ENCODE peak calls at places on chromosome 17, in eight cellular contexts. E is body of pancreas, K is adrenal gland, Q is spleen, S is transverse colon, F is H1, M is HCT116, Y is tibial nerve. P is an unnamed sample.

GRCh38 chr17:7992516-7992915 is 9.9 kb upstream of the GUCY2D start:
- DNase-seq in E (no peak), K (no peak), Q (no peak), S (no peak), F (no peak), M (no peak), Y (no peak), P (no peak)

GRCh38 chr17:67194134-67194533 is 50.9 kb downstream of the HELZ start:
- DNase-seq in E (no peak), K (no peak), Q (no peak), S (no peak), F (no peak), M (no peak), Y (no peak), P (no peak)

GRCh38 chr17:9256361-9256943 is 235.1 kb downstream of the NTN1 start:
- DNase-seq in E (no peak), K (no peak), Q (no peak), S (no peak), F (no peak), M (no peak), Y (no peak), P (no peak)

GRCh38 chr17:289409-289808 is 63.2 kb downstream of the RPH3AL start:
- DNase-seq in E (no peak), K (peak), Q (peak), S (no peak), F (no peak), M (no peak), Y (peak), P (no peak)

GRCh38 chr17:61805399-61805798 is 57.9 kb downstream of the BRIP1 start:
- DNase-seq in E (no peak), K (no peak), Q (no peak), S (no peak), F (no peak), M (peak), Y (no peak), P (no peak)

GRCh38 chr17:80743181-80743771 is 198.6 kb downstream of the RPTOR start:
- DNase-seq in E (no peak), K (peak), Q (no peak), S (no peak), F (no peak), M (no peak), Y (no peak), P (peak)

GRCh38 chr17:65576939-65577338 is 15.5 kb upstream of the AXIN2 start:
- DNase-seq in E (no peak), K (no peak), Q (no peak), S (peak), F (no peak), M (no peak), Y (no peak), P (no peak)

GRCh38 chr17:61468263-61468907 is 16.2 kb downstream of the TBX4 start:
- DNase-seq in E (no peak), K (peak), Q (peak), S (no peak), F (no peak), M (no peak), Y (no peak), P (no peak)

GRCh38 chr17:57412520-57413096 is 156.3 kb downstream of the MSI2 start:
- DNase-seq in E (no peak), K (no peak), Q (no peak), S (no peak), F (no peak), M (no peak), Y (no peak), P (no peak)

GRCh38 chr17:55299162-55299838 is 34.5 kb downstream of the HLF start:
- DNase-seq in E (no peak), K (no peak), Q (no peak), S (no peak), F (no peak), M (no peak), Y (no peak), P (no peak)

GRCh38 chr17:7404737-7405412 is 978 bp upstream of the TMEM256 start:
- DNase-seq in E (peak), K (peak), Q (peak), S (no peak), F (peak), M (no peak), Y (peak), P (no peak)

GRCh38 chr17:58568050-58568830 is 53.8 kb upstream of the MTMR4 start:
- DNase-seq in E (no peak), K (no peak), Q (no peak), S (no peak), F (no peak), M (no peak), Y (no peak), P (no peak)

GRCh38 chr17:76867578-76868175 is 527 bp upstream of the MGAT5B start:
- DNase-seq in E (no peak), K (no peak), Q (no peak), S (no peak), F (no peak), M (no peak), Y (no peak), P (no peak)

GRCh38 chr17:73311428-73311780 is 397 bp downstream of the CDC42EP4 start:
- DNase-seq in E (no peak), K (no peak), Q (peak), S (no peak), F (peak), M (no peak), Y (no peak), P (no peak)

GRCh38 chr17:32241521-32242094 is 24.0 kb upstream of the RHBDL3 start:
- DNase-seq in E (no peak), K (no peak), Q (no peak), S (no peak), F (no peak), M (no peak), Y (no peak), P (no peak)

GRCh38 chr17:4594406-4595349 is 10.3 kb downstream of the SMTNL2 start:
- DNase-seq in E (no peak), K (no peak), Q (no peak), S (peak), F (peak), M (no peak), Y (no peak), P (no peak)

GRCh38 chr17:33945641-33946546 is 309.2 kb upstream of the CCL2 start:
- DNase-seq in E (no peak), K (no peak), Q (no peak), S (no peak), F (no peak), M (no peak), Y (no peak), P (no peak)

GRCh38 chr17:16100737-16101400 is 101.2 kb downstream of the TTC19 start:
- DNase-seq in E (no peak), K (no peak), Q (no peak), S (no peak), F (no peak), M (no peak), Y (no peak), P (no peak)

GRCh38 chr17:72518810-72519597 is 398.2 kb downstream of the SOX9 start:
- DNase-seq in E (peak), K (no peak), Q (no peak), S (peak), F (no peak), M (no peak), Y (no peak), P (no peak)

GRCh38 chr17:67421869-67422273 is 44.8 kb downstream of the PITPNC1 start:
- DNase-seq in E (peak), K (peak), Q (no peak), S (peak), F (no peak), M (peak), Y (no peak), P (no peak)

GRCh38 chr17:74528491-74529199 is 2.6 kb downstream of the CD300LB start:
- DNase-seq in E (peak), K (no peak), Q (peak), S (no peak), F (no peak), M (no peak), Y (no peak), P (no peak)

GRCh38 chr17:74531231-74531761 is at the start of gene CD300LB:
- DNase-seq in E (peak), K (no peak), Q (peak), S (no peak), F (no peak), M (no peak), Y (no peak), P (no peak)

GRCh38 chr17:74530751-74531150 is 524 bp downstream of the CD300LB start:
- DNase-seq in E (no peak), K (no peak), Q (no peak), S (no peak), F (no peak), M (no peak), Y (no peak), P (no peak)

GRCh38 chr17:74529243-74529642 is 2.0 kb downstream of the CD300LB start:
- DNase-seq in E (no peak), K (no peak), Q (no peak), S (no peak), F (no peak), M (no peak), Y (no peak), P (no peak)

GRCh38 chr17:74532115-74532514 is 840 bp upstream of the CD300LB start:
- DNase-seq in E (peak), K (peak), Q (peak), S (peak), F (no peak), M (no peak), Y (no peak), P (no peak)
- H3K4me3 ChIP-seq in E (no peak), K (no peak), Q (peak), S (no peak), F (no peak), M (no peak), Y (peak), P (no peak)

GRCh38 chr17:29177541-29177870 is 2.7 kb downstream of the MYO18A start:
- DNase-seq in E (no peak), K (no peak), Q (no peak), S (no peak), F (no peak), M (no peak), Y (no peak), P (no peak)

GRCh38 chr17:29177871-29178749 is 2.1 kb downstream of the MYO18A start:
- DNase-seq in E (no peak), K (no peak), Q (no peak), S (peak), F (no peak), M (no peak), Y (no peak), P (no peak)

GRCh38 chr17:29175349-29175748 is 4.8 kb downstream of the MYO18A start:
- DNase-seq in E (no peak), K (no peak), Q (no peak), S (no peak), F (no peak), M (no peak), Y (no peak), P (no peak)

GRCh38 chr17:29178750-29179231 is 1.4 kb downstream of the MYO18A start:
- DNase-seq in E (no peak), K (no peak), Q (no peak), S (peak), F (peak), M (no peak), Y (no peak), P (no peak)

GRCh38 chr17:29176500-29177351 is 3.5 kb downstream of the MYO18A start:
- DNase-seq in E (peak), K (peak), Q (peak), S (peak), F (peak), M (no peak), Y (no peak), P (peak)
- TF ChIP-seq POLR2A in E (peak), K (peak), Q (no peak), S (peak), F (no peak), M (no peak), Y (no peak), P (peak)

DNA sequence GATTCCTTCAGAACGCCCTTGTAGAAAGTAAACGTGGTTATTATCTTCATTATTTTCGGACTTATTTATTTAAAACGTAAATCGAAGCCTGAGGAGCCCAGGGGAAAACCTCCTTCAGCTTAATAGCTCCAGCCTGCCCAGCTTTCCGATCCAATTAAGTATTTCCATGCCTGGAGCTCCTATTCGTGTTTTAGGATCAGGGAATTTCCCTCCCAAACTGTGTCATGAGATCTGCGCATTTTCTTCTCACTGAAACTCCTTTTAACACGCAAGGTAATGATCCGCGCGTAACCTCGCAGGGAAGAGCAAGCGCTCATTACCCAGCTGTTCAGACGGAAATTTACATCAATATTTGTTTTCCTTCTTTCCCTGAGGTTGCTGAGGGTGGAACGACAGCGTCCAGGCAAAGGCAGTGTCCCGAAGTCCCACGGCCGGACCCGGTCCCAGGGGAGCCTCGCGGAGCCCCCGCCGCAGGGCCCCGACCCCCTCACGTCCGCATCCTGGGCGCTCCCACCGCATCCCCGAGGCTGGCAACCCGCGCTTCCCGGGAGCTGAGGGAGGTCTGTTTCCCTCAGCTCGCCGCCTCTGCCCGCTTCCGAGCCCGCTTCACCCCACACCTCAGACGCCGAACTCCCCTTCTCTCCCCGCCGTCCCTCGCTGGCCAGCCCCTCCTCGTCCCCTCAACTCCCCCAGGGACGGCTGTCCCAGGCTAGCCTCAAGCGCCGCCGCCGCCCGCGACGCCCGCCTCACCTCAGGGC is 452 bp downstream of the ABCA5 start:
- DNase-seq in E (no peak), K (no peak), Q (no peak), S (no peak), F (no peak), M (no peak), Y (no peak), P (no peak)
- H3K4me3 ChIP-seq in E (peak), K (peak), Q (peak), S (peak), F (peak), M (peak), Y (peak), P (peak)

DNA sequence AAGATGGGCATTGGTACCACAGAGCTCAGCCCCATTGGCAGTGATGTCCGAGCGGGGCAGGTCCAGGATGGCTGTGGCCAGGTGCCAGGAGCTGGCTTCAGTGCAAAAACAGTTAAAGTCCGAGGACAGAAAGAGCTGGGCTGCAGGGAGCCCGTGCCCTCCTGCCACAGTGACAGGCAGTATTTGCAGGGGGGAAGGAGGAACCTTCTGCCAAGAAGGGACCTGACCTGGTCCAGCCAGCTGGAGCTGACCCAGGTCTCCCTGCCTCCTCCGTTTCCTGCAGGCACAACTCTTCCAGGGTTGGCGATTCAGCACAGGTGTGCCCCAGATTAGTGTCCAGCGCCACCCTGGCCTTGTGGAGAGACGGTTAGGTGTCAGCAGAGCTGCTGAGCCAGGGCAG is 199.0 kb downstream of the ENGASE start:
- DNase-seq in E (no peak), K (no peak), Q (no peak), S (no peak), F (no peak), M (no peak), Y (no peak), P (no peak)
- TF ChIP-seq POLR2A in E (no peak), K (no peak), Q (no peak), S (no peak), F (no peak), M (no peak), Y (no peak), P (no peak)